ENCODE peak calls at places on chromosome 21, in eight cellular contexts. I is mucosa of gallbladder; N is memory B cell; L is H54; P is substantia nigra; C is lower lobe of right lung; M is CD4-positive, alpha-beta T cell; R is ACHN. F is an unnamed sample.

GRCh38 chr21:29334717-29335428 is 36.2 kb downstream of the BACH1 start:
- DNase-seq in P (no peak), L (peak), I (no peak), N (no peak), M (no peak), R (no peak), C (no peak), F (peak)

GRCh38 chr21:38499296-38499695 is 1.0 kb upstream of the ERG start:
- DNase-seq in C (no peak), P (no peak), N (no peak), M (no peak), L (no peak), I (no peak), R (no peak), F (no peak)

GRCh38 chr21:41953831-41954653 is at the start of gene C2CD2:
- DNase-seq in C (peak), M (no peak), N (no peak), R (peak), P (no peak), I (peak), L (peak), F (peak)

GRCh38 chr21:17775431-17776126 is 43.6 kb downstream of the C21orf91 start:
- DNase-seq in L (no peak), P (no peak), R (no peak), C (peak), N (peak), I (no peak), M (peak), F (no peak)

GRCh38 chr21:29892379-29892778 is 47.4 kb downstream of the GRIK1 start:
- DNase-seq in N (no peak), P (no peak), L (no peak), I (no peak), R (no peak), C (no peak), M (no peak), F (no peak)

GRCh38 chr21:31397515-31397926 is 53.5 kb upstream of the TIAM1 start:
- DNase-seq in I (no peak), P (no peak), N (no peak), L (no peak), M (no peak), R (no peak), C (no peak), F (no peak)

GRCh38 chr21:45836694-45837670 is 144.6 kb upstream of the COL6A1 start:
- DNase-seq in R (no peak), I (no peak), N (no peak), M (no peak), C (no peak), P (no peak), L (no peak), F (no peak)

GRCh38 chr21:44720170-44720569 is 8.8 kb upstream of the TSPEAR start:
- DNase-seq in R (no peak), I (no peak), N (no peak), L (no peak), M (no peak), C (no peak), P (no peak), F (no peak)

GRCh38 chr21:38679531-38679930 is 126.2 kb upstream of the ETS2 start:
- DNase-seq in P (no peak), C (no peak), R (peak), N (no peak), M (no peak), L (peak), I (no peak), F (peak)

GRCh38 chr21:46393941-46394818 is 64.5 kb upstream of the DIP2A start:
- DNase-seq in N (no peak), P (no peak), R (no peak), M (no peak), L (no peak), I (no peak), C (no peak), F (no peak)

GRCh38 chr21:37878946-37879660 is 37.2 kb downstream of the KCNJ6 start:
- DNase-seq in L (peak), R (peak), C (no peak), N (no peak), M (no peak), I (no peak), P (no peak), F (peak)

GRCh38 chr21:38817371-38818335 is 11.9 kb downstream of the ETS2 start:
- DNase-seq in I (no peak), R (no peak), P (no peak), N (no peak), L (peak), C (no peak), M (no peak), F (peak)

GRCh38 chr21:34157456-34158025 is 84.2 kb downstream of the MRPS6 start:
- DNase-seq in L (no peak), R (no peak), I (no peak), M (no peak), C (no peak), P (no peak), N (no peak), F (no peak)

GRCh38 chr21:29196664-29197052 is 66.2 kb downstream of the MAP3K7CL start:
- DNase-seq in M (no peak), C (no peak), R (no peak), I (no peak), N (no peak), P (no peak), L (no peak), F (no peak)

GRCh38 chr21:42231761-42232160 is 12.8 kb downstream of the ABCG1 start:
- DNase-seq in L (no peak), M (no peak), I (no peak), P (no peak), C (peak), R (no peak), N (no peak), F (no peak)

GRCh38 chr21:42302292-42302650 is 12.9 kb downstream of the TFF3 start:
- DNase-seq in C (no peak), N (no peak), P (no peak), M (no peak), I (no peak), L (no peak), R (no peak), F (no peak)

GRCh38 chr21:36945496-36946138 is 20.9 kb downstream of the HLCS start:
- DNase-seq in M (no peak), I (no peak), R (no peak), L (no peak), C (no peak), N (no peak), P (no peak), F (no peak)

GRCh38 chr21:39004776-39005605 is 178.3 kb downstream of the PSMG1 start:
- DNase-seq in C (peak), N (no peak), P (peak), I (peak), M (no peak), R (no peak), L (no peak), F (no peak)

GRCh38 chr21:16241021-16241420 is 511.2 kb downstream of the USP25 start:
- DNase-seq in C (no peak), L (no peak), M (no peak), P (no peak), R (no peak), I (no peak), N (no peak), F (no peak)

GRCh38 chr21:43834146-43834905 is 30.7 kb upstream of the AGPAT3 start:
- DNase-seq in L (no peak), M (no peak), I (no peak), P (no peak), C (no peak), R (no peak), N (no peak), F (no peak)

GRCh38 chr21:17854771-17855170 is 35.6 kb upstream of the C21orf91 start:
- DNase-seq in C (no peak), R (no peak), I (no peak), L (no peak), P (no peak), M (no peak), N (no peak), F (no peak)

GRCh38 chr21:46127239-46128105 is 27.9 kb downstream of the FTCD start:
- DNase-seq in N (no peak), M (no peak), P (no peak), R (no peak), L (no peak), C (peak), I (no peak), F (no peak)

GRCh38 chr21:36684957-36685714 is 13.8 kb upstream of the SIM2 start:
- DNase-seq in N (no peak), C (no peak), I (no peak), M (no peak), P (no peak), R (no peak), L (no peak), F (peak)

GRCh38 chr21:38766987-38767722 is 38.6 kb upstream of the ETS2 start:
- DNase-seq in N (peak), R (no peak), C (peak), I (no peak), P (no peak), M (peak), L (no peak), F (no peak)

GRCh38 chr21:39625211-39625895 is 12.6 kb downstream of the B3GALT5 start:
- DNase-seq in N (no peak), I (peak), R (no peak), C (no peak), M (no peak), P (no peak), L (no peak), F (no peak)

GRCh38 chr21:45403825-45404725 is 890 bp upstream of the COL18A1 start:
- DNase-seq in C (peak), I (no peak), R (peak), M (no peak), P (no peak), L (peak), N (no peak), F (peak)

GRCh38 chr21:41562101-41563000 is 54.4 kb upstream of the TMPRSS2 start:
- DNase-seq in M (no peak), P (no peak), R (peak), N (no peak), I (peak), L (peak), C (peak), F (no peak)

GRCh38 chr21:45854702-45855247 is 126.8 kb upstream of the COL6A1 start:
- DNase-seq in M (peak), R (no peak), I (no peak), N (no peak), C (no peak), P (no peak), L (no peak), F (no peak)

GRCh38 chr21:37367758-37368535 is 1.4 kb downstream of the DYRK1A start:
- DNase-seq in R (peak), L (no peak), N (peak), I (no peak), P (no peak), M (peak), C (peak), F (no peak)

GRCh38 chr21:16071082-16071481 is 341.3 kb downstream of the USP25 start:
- DNase-seq in N (no peak), I (no peak), M (no peak), R (no peak), P (peak), L (no peak), C (no peak), F (no peak)

GRCh38 chr21:35478096-35479080 is 429.3 kb upstream of the RUNX1 start:
- DNase-seq in C (no peak), P (no peak), L (peak), R (no peak), M (no peak), N (no peak), I (no peak), F (peak)

GRCh38 chr21:39251326-39251725 is 62.1 kb downstream of the BRWD1 start:
- DNase-seq in M (no peak), N (no peak), R (no peak), C (no peak), L (no peak), P (no peak), I (no peak), F (no peak)

GRCh38 chr21:31543191-31543590 is 116.3 kb upstream of the SOD1 start:
- DNase-seq in C (no peak), I (peak), L (no peak), R (no peak), P (no peak), N (no peak), M (no peak), F (no peak)

GRCh38 chr21:41170442-41170841 is 2.5 kb downstream of the BACE2 start:
- DNase-seq in M (no peak), R (peak), P (no peak), L (peak), I (peak), N (peak), C (no peak), F (peak)

GRCh38 chr21:39799178-39799577 is 54.2 kb downstream of the IGSF5 start:
- DNase-seq in L (no peak), C (no peak), N (no peak), P (no peak), M (no peak), I (no peak), R (no peak), F (no peak)